ENCODE peak calls at places on chromosomes 1 and 21, in seven cellular contexts. One of them, this sample, is unnamed.

GRCh38 chr1:163161337-163161736 is 41.4 kb downstream of the RGS5 start:
- DNase-seq in T-cell: no peak
- DNase-seq in NCI-H774: no peak
- DNase-seq in aorta: no peak
- DNase-seq in activated CD8-positive, alpha-beta T cell treated with anti-CD3 and anti-CD28 coated beads, Interleukin-2, amount 10 ng/mL, durations not matched to agents 7 days and 5 days: no peak
- DNase-seq in T-helper 2 cell: no peak
- DNase-seq in D341Med: no peak
- DNase-seq in this sample: no peak

GRCh38 chr1:245754463-245754961 is 599.7 kb downstream of the KIF26B start:
- DNase-seq in T-cell: no peak
- DNase-seq in NCI-H774: no peak
- DNase-seq in aorta: no peak
- DNase-seq in activated CD8-positive, alpha-beta T cell treated with anti-CD3 and anti-CD28 coated beads, Interleukin-2, amount 10 ng/mL, durations not matched to agents 7 days and 5 days: no peak
- DNase-seq in T-helper 2 cell: no peak
- DNase-seq in D341Med: no peak
- DNase-seq in this sample: no peak

GRCh38 chr21:27213328-27213727 is 246.4 kb upstream of the ADAMTS5 start:
- DNase-seq in T-cell: no peak
- DNase-seq in NCI-H774: no peak
- DNase-seq in aorta: no peak
- DNase-seq in activated CD8-positive, alpha-beta T cell treated with anti-CD3 and anti-CD28 coated beads, Interleukin-2, amount 10 ng/mL, durations not matched to agents 7 days and 5 days: no peak
- DNase-seq in T-helper 2 cell: no peak
- DNase-seq in D341Med: no peak
- DNase-seq in this sample: no peak

GRCh38 chr1:85544689-85545203 is 35.8 kb upstream of the CCN1 start:
- DNase-seq in T-cell: no peak
- DNase-seq in NCI-H774: no peak
- DNase-seq in aorta: peak
- DNase-seq in activated CD8-positive, alpha-beta T cell treated with anti-CD3 and anti-CD28 coated beads, Interleukin-2, amount 10 ng/mL, durations not matched to agents 7 days and 5 days: no peak
- DNase-seq in T-helper 2 cell: no peak
- DNase-seq in D341Med: no peak
- DNase-seq in this sample: no peak

GRCh38 chr1:164563821-164564251 is 4.9 kb downstream of the PBX1 start:
- DNase-seq in T-cell: no peak
- DNase-seq in NCI-H774: no peak
- DNase-seq in aorta: no peak
- DNase-seq in activated CD8-positive, alpha-beta T cell treated with anti-CD3 and anti-CD28 coated beads, Interleukin-2, amount 10 ng/mL, durations not matched to agents 7 days and 5 days: no peak
- DNase-seq in T-helper 2 cell: no peak
- DNase-seq in D341Med: peak
- DNase-seq in this sample: no peak

GRCh38 chr1:204945565-204945977 is 74.9 kb downstream of the NFASC start:
- DNase-seq in T-cell: no peak
- DNase-seq in NCI-H774: no peak
- DNase-seq in aorta: no peak
- DNase-seq in activated CD8-positive, alpha-beta T cell treated with anti-CD3 and anti-CD28 coated beads, Interleukin-2, amount 10 ng/mL, durations not matched to agents 7 days and 5 days: no peak
- DNase-seq in T-helper 2 cell: no peak
- DNase-seq in D341Med: no peak
- DNase-seq in this sample: no peak

GRCh38 chr1:116168277-116169032 is 57.3 kb downstream of the MAB21L3 start:
- DNase-seq in T-cell: peak
- DNase-seq in NCI-H774: peak
- DNase-seq in aorta: peak
- DNase-seq in activated CD8-positive, alpha-beta T cell treated with anti-CD3 and anti-CD28 coated beads, Interleukin-2, amount 10 ng/mL, durations not matched to agents 7 days and 5 days: peak
- DNase-seq in T-helper 2 cell: peak
- DNase-seq in D341Med: peak
- DNase-seq in this sample: peak

GRCh38 chr1:21956720-21957552 is 19.8 kb upstream of the HSPG2 start:
- DNase-seq in T-cell: peak
- DNase-seq in NCI-H774: no peak
- DNase-seq in aorta: peak
- DNase-seq in activated CD8-positive, alpha-beta T cell treated with anti-CD3 and anti-CD28 coated beads, Interleukin-2, amount 10 ng/mL, durations not matched to agents 7 days and 5 days: peak
- DNase-seq in T-helper 2 cell: peak
- DNase-seq in D341Med: no peak
- DNase-seq in this sample: peak

GRCh38 chr1:206979379-206980043 is 9.3 kb upstream of the FCAMR start:
- DNase-seq in T-cell: no peak
- DNase-seq in NCI-H774: no peak
- DNase-seq in aorta: no peak
- DNase-seq in activated CD8-positive, alpha-beta T cell treated with anti-CD3 and anti-CD28 coated beads, Interleukin-2, amount 10 ng/mL, durations not matched to agents 7 days and 5 days: no peak
- DNase-seq in T-helper 2 cell: no peak
- DNase-seq in D341Med: no peak
- DNase-seq in this sample: peak

GRCh38 chr1:227437495-227438008 is 119.3 kb upstream of the CDC42BPA start:
- DNase-seq in T-cell: no peak
- DNase-seq in NCI-H774: peak
- DNase-seq in aorta: no peak
- DNase-seq in activated CD8-positive, alpha-beta T cell treated with anti-CD3 and anti-CD28 coated beads, Interleukin-2, amount 10 ng/mL, durations not matched to agents 7 days and 5 days: no peak
- DNase-seq in T-helper 2 cell: no peak
- DNase-seq in D341Med: peak
- DNase-seq in this sample: no peak

GRCh38 chr1:23470282-23471070 is 13.5 kb downstream of the ASAP3 start:
- DNase-seq in T-cell: no peak
- DNase-seq in NCI-H774: no peak
- DNase-seq in aorta: peak
- DNase-seq in activated CD8-positive, alpha-beta T cell treated with anti-CD3 and anti-CD28 coated beads, Interleukin-2, amount 10 ng/mL, durations not matched to agents 7 days and 5 days: no peak
- DNase-seq in T-helper 2 cell: no peak
- DNase-seq in D341Med: no peak
- DNase-seq in this sample: peak

GRCh38 chr1:223147858-223148257 is 4.8 kb upstream of the TLR5 start:
- DNase-seq in T-cell: no peak
- DNase-seq in NCI-H774: no peak
- DNase-seq in aorta: no peak
- DNase-seq in activated CD8-positive, alpha-beta T cell treated with anti-CD3 and anti-CD28 coated beads, Interleukin-2, amount 10 ng/mL, durations not matched to agents 7 days and 5 days: no peak
- DNase-seq in T-helper 2 cell: no peak
- DNase-seq in D341Med: no peak
- DNase-seq in this sample: no peak

GRCh38 chr21:28213221-28213620 is 779.5 kb downstream of the LTN1 start:
- DNase-seq in T-cell: no peak
- DNase-seq in NCI-H774: no peak
- DNase-seq in aorta: no peak
- DNase-seq in activated CD8-positive, alpha-beta T cell treated with anti-CD3 and anti-CD28 coated beads, Interleukin-2, amount 10 ng/mL, durations not matched to agents 7 days and 5 days: no peak
- DNase-seq in T-helper 2 cell: no peak
- DNase-seq in D341Med: no peak
- DNase-seq in this sample: no peak

GRCh38 chr1:119286587-119287181 is 81.9 kb upstream of the HAO2 start:
- DNase-seq in T-cell: no peak
- DNase-seq in NCI-H774: peak
- DNase-seq in aorta: no peak
- DNase-seq in activated CD8-positive, alpha-beta T cell treated with anti-CD3 and anti-CD28 coated beads, Interleukin-2, amount 10 ng/mL, durations not matched to agents 7 days and 5 days: peak
- DNase-seq in T-helper 2 cell: no peak
- DNase-seq in D341Med: peak
- DNase-seq in this sample: no peak

GRCh38 chr1:107895403-107896181 is 69.4 kb downstream of the VAV3 start:
- DNase-seq in T-cell: no peak
- DNase-seq in NCI-H774: no peak
- DNase-seq in aorta: no peak
- DNase-seq in activated CD8-positive, alpha-beta T cell treated with anti-CD3 and anti-CD28 coated beads, Interleukin-2, amount 10 ng/mL, durations not matched to agents 7 days and 5 days: peak
- DNase-seq in T-helper 2 cell: no peak
- DNase-seq in D341Med: no peak
- DNase-seq in this sample: no peak

GRCh38 chr1:51328279-51328678 is 2.1 kb downstream of the TTC39A start:
- DNase-seq in T-cell: no peak
- DNase-seq in NCI-H774: no peak
- DNase-seq in aorta: no peak
- DNase-seq in activated CD8-positive, alpha-beta T cell treated with anti-CD3 and anti-CD28 coated beads, Interleukin-2, amount 10 ng/mL, durations not matched to agents 7 days and 5 days: no peak
- DNase-seq in T-helper 2 cell: no peak
- DNase-seq in D341Med: no peak
- DNase-seq in this sample: no peak

GRCh38 chr1:32042330-32042729 is 28.7 kb downstream of the KHDRBS1 start:
- DNase-seq in T-cell: no peak
- DNase-seq in NCI-H774: no peak
- DNase-seq in aorta: no peak
- DNase-seq in activated CD8-positive, alpha-beta T cell treated with anti-CD3 and anti-CD28 coated beads, Interleukin-2, amount 10 ng/mL, durations not matched to agents 7 days and 5 days: no peak
- DNase-seq in T-helper 2 cell: no peak
- DNase-seq in D341Med: no peak
- DNase-seq in this sample: no peak

GRCh38 chr1:43650306-43650941 is 475 bp downstream of the KDM4A start:
- DNase-seq in T-cell: peak
- DNase-seq in NCI-H774: peak
- DNase-seq in aorta: peak
- DNase-seq in activated CD8-positive, alpha-beta T cell treated with anti-CD3 and anti-CD28 coated beads, Interleukin-2, amount 10 ng/mL, durations not matched to agents 7 days and 5 days: peak
- DNase-seq in T-helper 2 cell: peak
- DNase-seq in D341Med: peak
- DNase-seq in this sample: peak

This sample was measured in mucosa of descending colon.